ENCODE peak calls at places on chromosome 6, in ten cellular contexts. G is endothelial cell, V is kidney epithelial cell, X is fibroblast of lung, R is omental fat pad, B is GM20000, J is GM12865, C is fibroblast of the aortic adventitia, K is suprapubic skin, F is pancreas. L is an unnamed sample.

GRCh38 chr6:34981951-34982350 is 92.9 kb downstream of the ANKS1A start:
- DNase-seq in F (no peak), X (peak; percentile 53), G (no peak), J (no peak), K (no peak), C (peak; percentile 30), V (no peak), B (no peak), R (no peak), L (no peak)

GRCh38 chr6:137571854-137572253 is 77.7 kb upstream of the OLIG3 start:
- DNase-seq in G (peak; percentile 63), K (no peak), B (peak; percentile 32), X (peak; percentile 3), V (no peak), J (peak; percentile 70), F (peak; percentile 26), C (peak; percentile 12), R (peak; percentile 27), L (peak; percentile 52)

GRCh38 chr6:33577106-33577535 is 3.0 kb downstream of the BAK1 start:
- DNase-seq in J (no peak), C (no peak), F (peak; percentile 62), X (no peak), G (no peak), R (no peak), K (peak; percentile 87), V (no peak), B (no peak), L (no peak)

GRCh38 chr6:57256541-57256940 is 34.4 kb upstream of the RAB23 start:
- DNase-seq in G (no peak), X (peak; percentile 56), F (no peak), R (no peak), C (peak; percentile 51), V (no peak), J (no peak), K (no peak), B (no peak), L (no peak)

GRCh38 chr6:2951723-2952122 is 19.6 kb downstream of the SERPINB6 start:
- DNase-seq in X (no peak), K (peak; percentile 80), R (no peak), J (no peak), G (no peak), C (no peak), V (no peak), B (no peak), F (no peak), L (no peak)

GRCh38 chr6:44116643-44117382 is 10.4 kb downstream of the MRPL14 start:
- DNase-seq in C (peak; percentile 86), B (no peak), R (no peak), V (peak; percentile 81), X (peak; percentile 96), K (no peak), G (no peak), F (no peak), J (no peak), L (no peak)

GRCh38 chr6:41707565-41708200 is 27.7 kb downstream of the TFEB start:
- DNase-seq in B (no peak), C (no peak), V (no peak), F (no peak), J (peak; percentile 74), G (no peak), X (no peak), K (no peak), R (no peak), L (no peak)

GRCh38 chr6:53956068-53956711 is 155.1 kb upstream of the MLIP start:
- DNase-seq in G (peak; percentile 73), F (peak; percentile 60), B (peak; percentile 38), X (peak; percentile 56), R (no peak), J (peak; percentile 40), C (peak; percentile 52), K (no peak), V (no peak), L (peak; percentile 66)

GRCh38 chr6:33375143-33375649 is 16.4 kb upstream of the KIFC1 start:
- DNase-seq in J (no peak), K (peak; percentile 85), X (peak; percentile 81), F (peak; percentile 63), R (no peak), C (peak; percentile 98), V (peak; percentile 49), B (no peak), G (no peak), L (no peak)

GRCh38 chr6:45970326-45970725 is 45.3 kb downstream of the CLIC5 start:
- DNase-seq in R (no peak), V (no peak), B (peak; percentile 11), C (no peak), J (no peak), K (no peak), G (no peak), X (peak; percentile 5), F (no peak), L (no peak)

GRCh38 chr6:164417537-164417936 is 891.9 kb downstream of the C6orf118 start:
- DNase-seq in V (no peak), F (no peak), B (no peak), J (no peak), C (no peak), G (no peak), K (no peak), X (no peak), R (no peak), L (no peak)
- TF ChIP-seq CTCF in V (no peak), F (no peak), B (no peak), J (no peak), C (no peak), G (no peak), K (no peak), X (no peak), R (no peak), L (no peak)

GRCh38 chr6:256169-256568 is 36.1 kb upstream of the DUSP22 start:
- DNase-seq in G (no peak), K (no peak), R (no peak), X (no peak), J (no peak), F (no peak), C (no peak), B (no peak), V (no peak), L (no peak)
- TF ChIP-seq CTCF in G (no peak), K (no peak), R (no peak), X (no peak), J (no peak), F (no peak), C (no peak), B (no peak), V (no peak), L (no peak)

GRCh38 chr6:24257282-24257681 is 100.6 kb downstream of the DCDC2 start:
- DNase-seq in K (no peak), B (no peak), F (no peak), G (no peak), V (no peak), X (no peak), R (no peak), J (no peak), C (no peak), L (no peak)
- TF ChIP-seq CTCF in K (no peak), B (no peak), F (no peak), G (peak; percentile 12), V (peak; percentile 33), X (no peak), R (no peak), J (no peak), C (no peak), L (no peak)

DNA sequence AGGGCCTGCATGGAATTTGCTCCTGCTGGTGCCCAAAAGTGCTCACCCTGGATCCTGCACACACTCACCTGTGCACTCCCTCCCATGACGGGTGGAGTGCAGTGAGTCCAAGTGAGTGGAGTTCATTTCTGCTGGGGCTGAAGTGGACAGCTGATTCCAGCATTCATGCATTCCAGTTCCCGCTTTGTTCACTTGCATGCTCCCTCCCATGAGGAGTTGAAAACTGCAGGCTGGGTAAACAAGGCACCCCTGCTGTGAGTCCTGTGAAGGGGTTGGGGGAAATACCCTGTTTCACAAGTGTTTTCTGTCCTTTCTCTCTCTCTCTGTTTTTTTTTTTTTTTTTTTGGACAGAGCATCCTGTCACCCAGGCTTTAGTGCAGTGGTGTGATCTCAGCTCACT is 454.1 kb upstream of the NOX3 start:
- DNase-seq in G (no peak), V (no peak), X (no peak), J (no peak), C (no peak), R (no peak), F (no peak), B (no peak), K (no peak), L (no peak)
- TF ChIP-seq CTCF in G (no peak), V (no peak), X (no peak), J (no peak), C (no peak), R (no peak), F (no peak), B (no peak), K (no peak), L (no peak)